ENCODE peak calls at places on chromosomes 11 and 22, in nine cellular contexts. N is germinal center; D is activated naive CD4-positive, alpha-beta T cell treated with Interleukin-2 at 50 U/mL for 16 hours; F is cardiac fibroblast; M is stimulated activated CD8-positive, alpha-beta memory T cell treated with anti-CD3 and anti-CD28 coated beads, Interleukin-15, amount 100 ng/mL, for 4 hours; Q is renal cortical epithelial cell; R is GM10248; W is mesenchymal stem cell; E is activated effector memory CD4-positive, alpha-beta T cell treated with anti-CD3 and anti-CD28 coated beads, Interleukin-2, amount 50 U/mL, for 16 hours. H is an unnamed sample.
A peak's percentile ranks its signal among the peaks of the same experiment; 100 is the strongest.

GRCh38 chr22:20086101-20086599 is 6.1 kb downstream of the DGCR8 start:
- DNase-seq in R (no peak), W (no peak), M (no peak), N (no peak), D (no peak), E (no peak), Q (no peak), F (no peak), H (no peak)

GRCh38 chr11:94511932-94512781 is at the start of gene C11orf97:
- DNase-seq in N (peak; percentile 28), F (peak; percentile 50), E (peak; percentile 81), R (peak; percentile 49), M (peak; percentile 31), D (peak; percentile 55), Q (peak; percentile 34), W (peak; percentile 59), H (peak; percentile 58)

GRCh38 chr11:83725161-83725560 is 439.0 kb upstream of the CCDC90B start:
- DNase-seq in W (peak; percentile 12), F (no peak), D (no peak), R (no peak), N (no peak), E (no peak), M (no peak), Q (no peak), H (no peak)

GRCh38 chr11:44711113-44711512 is 15.6 kb upstream of the TSPAN18 start:
- DNase-seq in N (no peak), E (no peak), W (no peak), M (no peak), R (no peak), Q (no peak), D (no peak), F (no peak), H (no peak)

GRCh38 chr11:118622376-118623290 is 15.2 kb downstream of the PHLDB1 start:
- DNase-seq in W (peak; percentile 88), D (no peak), N (no peak), M (no peak), F (peak; percentile 76), E (no peak), Q (peak; percentile 92), R (no peak), H (no peak)

GRCh38 chr11:62500066-62501035 is 46.3 kb downstream of the AHNAK start:
- DNase-seq in N (no peak), F (no peak), M (no peak), Q (peak; percentile 48), E (no peak), R (no peak), W (no peak), D (no peak), H (no peak)

GRCh38 chr11:118846181-118846946 is 37.3 kb upstream of the CXCR5 start:
- DNase-seq in D (no peak), Q (no peak), F (no peak), M (no peak), E (no peak), N (no peak), R (no peak), W (no peak), H (no peak)

GRCh38 chr11:47466701-47467250 is 17.8 kb upstream of the RAPSN start:
- DNase-seq in R (no peak), Q (no peak), W (no peak), M (no peak), E (peak; percentile 37), F (peak; percentile 33), N (no peak), D (no peak), H (no peak)

GRCh38 chr11:69912161-69912910 is 93.1 kb upstream of the FGF3 start:
- DNase-seq in F (no peak), R (no peak), D (no peak), W (no peak), E (peak; percentile 54), M (no peak), N (no peak), Q (no peak), H (no peak)

GRCh38 chr11:64100345-64100744 is 64.6 kb downstream of the FLRT1 start:
- DNase-seq in M (no peak), E (no peak), R (peak; percentile 72), N (peak; percentile 91), W (no peak), D (no peak), Q (no peak), F (no peak), H (no peak)

GRCh38 chr11:121634889-121635288 is 182.1 kb upstream of the SORL1-AS1 start:
- DNase-seq in D (no peak), E (no peak), F (peak; percentile 90), Q (peak; percentile 55), N (no peak), M (no peak), W (peak; percentile 76), R (no peak), H (no peak)

GRCh38 chr11:66625752-66626149 is 9.3 kb downstream of the RBM14 start:
- DNase-seq in W (no peak), M (no peak), E (no peak), D (no peak), N (no peak), R (no peak), Q (no peak), F (no peak), H (no peak)

GRCh38 chr11:45652781-45653180 is 12.6 kb downstream of the CHST1 start:
- DNase-seq in F (peak; percentile 81), N (no peak), Q (no peak), R (no peak), W (no peak), M (no peak), E (peak; percentile 42), D (no peak), H (no peak)

GRCh38 chr11:130831506-130832385 is 84.5 kb downstream of the SNX19 start:
- DNase-seq in D (peak; percentile 3), Q (no peak), M (no peak), E (no peak), W (no peak), N (no peak), F (no peak), R (no peak), H (no peak)

GRCh38 chr11:59616396-59616982 is 915 bp upstream of the OSBP start:
- DNase-seq in F (no peak), Q (no peak), M (peak; percentile 92), R (no peak), E (no peak), N (no peak), D (no peak), W (no peak), H (no peak)

GRCh38 chr11:94728541-94728940 is 39.6 kb upstream of the AMOTL1 start:
- DNase-seq in R (no peak), Q (peak; percentile 68), N (no peak), M (no peak), F (peak; percentile 56), W (no peak), D (no peak), E (no peak), H (no peak)

GRCh38 chr22:29994027-29994715 is 86.1 kb upstream of the HORMAD2 start:
- DNase-seq in F (peak; percentile 92), M (no peak), Q (peak; percentile 84), E (no peak), W (peak; percentile 74), R (no peak), N (no peak), D (no peak), H (no peak)

GRCh38 chr11:65695459-65696241 is 16.4 kb upstream of the KAT5 start:
- DNase-seq in W (no peak), E (no peak), M (no peak), Q (peak; percentile 91), D (no peak), R (no peak), F (peak; percentile 65), N (no peak), H (no peak)

GRCh38 chr11:62201376-62201775 is 7.1 kb upstream of the SCGB2A1 start:
- DNase-seq in R (no peak), D (no peak), F (no peak), M (no peak), N (no peak), W (no peak), E (no peak), Q (peak; percentile 33), H (no peak)

GRCh38 chr22:31977141-31977781 is 32.9 kb downstream of the YWHAH start:
- DNase-seq in D (peak; percentile 83), R (peak; percentile 79), Q (peak; percentile 56), M (peak; percentile 23), W (peak; percentile 68), F (peak; percentile 78), E (peak; percentile 91), N (peak; percentile 76), H (peak; percentile 84)

GRCh38 chr11:78331711-78332110 is 85.9 kb downstream of the GAB2 start:
- DNase-seq in Q (no peak), W (no peak), R (no peak), F (no peak), E (no peak), D (no peak), M (no peak), N (no peak), H (no peak)

GRCh38 chr11:77184136-77184860 is 56.3 kb downstream of the MYO7A start:
- DNase-seq in Q (no peak), W (no peak), R (no peak), D (no peak), E (no peak), F (no peak), M (no peak), N (no peak), H (no peak)

GRCh38 chr11:3085052-3085451 is 27.8 kb upstream of the CARS1 start:
- DNase-seq in D (no peak), M (no peak), R (no peak), E (no peak), N (no peak), F (no peak), W (no peak), Q (no peak), H (no peak)

GRCh38 chr11:72782081-72782920 is 11.5 kb downstream of the STARD10 start:
- DNase-seq in W (no peak), Q (no peak), D (no peak), F (no peak), R (no peak), N (no peak), M (no peak), E (no peak), H (no peak)

GRCh38 chr11:29093416-29093815 is 923.4 kb downstream of the KCNA4 start:
- DNase-seq in N (no peak), M (no peak), W (peak; percentile 13), Q (peak; percentile 66), E (no peak), F (peak; percentile 65), D (no peak), R (no peak), H (no peak)

GRCh38 chr11:121419839-121420238 is 32.3 kb upstream of the SORL1 start:
- DNase-seq in E (no peak), Q (no peak), D (no peak), M (no peak), N (no peak), W (no peak), F (no peak), R (no peak), H (no peak)

GRCh38 chr11:116466231-116466630 is 306.6 kb downstream of the BUD13 start:
- DNase-seq in Q (no peak), E (no peak), M (no peak), N (no peak), R (no peak), D (no peak), W (no peak), F (no peak), H (no peak)

GRCh38 chr11:94731921-94732601 is 36.1 kb upstream of the AMOTL1 start:
- DNase-seq in M (no peak), W (peak; percentile 96), N (no peak), D (no peak), F (peak; percentile 91), E (no peak), R (no peak), Q (peak; percentile 52), H (no peak)

GRCh38 chr22:50062509-50063135 is 4.5 kb upstream of the TTLL8 start:
- DNase-seq in R (no peak), W (no peak), E (no peak), F (no peak), D (no peak), M (no peak), Q (no peak), N (no peak), H (no peak)

GRCh38 chr11:33655842-33656600 is 44.6 kb downstream of the C11orf91 start:
- DNase-seq in E (no peak), N (no peak), R (peak; percentile 46), W (no peak), M (no peak), D (no peak), F (no peak), Q (no peak), H (no peak)

GRCh38 chr11:129973068-129973467 is 29.6 kb downstream of the PRDM10 start:
- DNase-seq in W (no peak), E (no peak), R (peak; percentile 38), F (no peak), M (no peak), Q (peak; percentile 90), N (peak; percentile 78), D (no peak), H (no peak)